ENCODE peak calls at places on chromosomes 5 and 9, in six cellular contexts. P is hypothalamus; E is naive B cell; I is RKO; Y is activated CD4-positive, alpha-beta memory T cell treated with anti-CD3 and anti-CD28 coated beads, Interleukin-2, amount 10 ng/mL, durations not matched to agents 7 days and 5 days; K is kidney tubule cell. H is an unnamed sample.

GRCh38 chr9:130022566-130023146 is 20.3 kb downstream of the FNBP1 start:
- DNase-seq in P (no peak), E (no peak), I (no peak), Y (no peak), K (no peak), H (no peak)

GRCh38 chr9:124008855-124009834 is 2.4 kb upstream of the LHX2 start:
- DNase-seq in P (no peak), E (no peak), I (no peak), Y (no peak), K (no peak), H (no peak)

GRCh38 chr9:96150324-96151023 is 151.5 kb downstream of the HSD17B3 start:
- DNase-seq in P (no peak), E (no peak), I (no peak), Y (peak; percentile 67), K (no peak), H (no peak)

GRCh38 chr5:54593809-54594208 is 76.2 kb downstream of the SNX18 start:
- DNase-seq in P (no peak), E (no peak), I (no peak), Y (no peak), K (no peak), H (no peak)

GRCh38 chr5:116487045-116487444 is 87.6 kb downstream of the SEMA6A start:
- DNase-seq in P (no peak), E (no peak), I (no peak), Y (no peak), K (no peak), H (no peak)

GRCh38 chr5:125326114-125326513 is 579.7 kb upstream of the ZNF608 start:
- DNase-seq in P (no peak), E (no peak), I (peak; percentile 16), Y (no peak), K (peak; percentile 72), H (no peak)

GRCh38 chr9:131833906-131834305 is 94.0 kb upstream of the RAPGEF1 start:
- DNase-seq in P (no peak), E (no peak), I (peak; percentile 61), Y (no peak), K (peak; percentile 71), H (no peak)

GRCh38 chr5:37841223-37841622 is 1.4 kb upstream of the GDNF start:
- DNase-seq in P (no peak), E (no peak), I (no peak), Y (no peak), K (no peak), H (no peak)

GRCh38 chr5:132987531-132988408 is 24.3 kb upstream of the AFF4 start:
- DNase-seq in P (no peak), E (no peak), I (no peak), Y (no peak), K (no peak), H (no peak)

GRCh38 chr5:168227973-168228615 is 63.4 kb upstream of the WWC1 start:
- DNase-seq in P (no peak), E (no peak), I (no peak), Y (peak; percentile 24), K (no peak), H (no peak)

GRCh38 chr9:108278341-108278740 is 577.4 kb downstream of the ACTL7B start:
- DNase-seq in P (no peak), E (no peak), I (no peak), Y (no peak), K (no peak), H (no peak)

GRCh38 chr5:177447066-177447610 is 524 bp downstream of the PRR7 start:
- DNase-seq in P (peak; percentile 67), E (peak; percentile 72), I (peak; percentile 78), Y (peak; percentile 73), K (peak; percentile 63), H (peak; percentile 70)

GRCh38 chr5:176341325-176342198 is 20.0 kb downstream of the KIAA1191 start:
- DNase-seq in P (no peak), E (no peak), I (no peak), Y (no peak), K (no peak), H (no peak)

GRCh38 chr5:122145906-122146305 is 16.6 kb downstream of the ZNF474 start:
- DNase-seq in P (no peak), E (no peak), I (no peak), Y (no peak), K (no peak), H (no peak)

GRCh38 chr9:90002299-90003045 is 397.7 kb downstream of the GADD45G start:
- DNase-seq in P (no peak), E (no peak), I (no peak), Y (no peak), K (no peak), H (no peak)

GRCh38 chr5:100900142-100900795 is 2.8 kb downstream of the ST8SIA4 start:
- DNase-seq in P (no peak), E (no peak), I (no peak), Y (no peak), K (peak; percentile 41), H (peak; percentile 3)

GRCh38 chr5:138873886-138874200 is 1.3 kb downstream of the LRRTM2 start:
- DNase-seq in P (no peak), E (no peak), I (no peak), Y (no peak), K (no peak), H (no peak)

GRCh38 chr5:135085133-135085935 is 51.3 kb upstream of the PITX1 start:
- DNase-seq in P (no peak), E (no peak), I (no peak), Y (no peak), K (peak; percentile 21), H (no peak)

GRCh38 chr9:6355728-6356127 is 27.6 kb downstream of the TPD52L3 start:
- DNase-seq in P (no peak), E (no peak), I (peak; percentile 25), Y (no peak), K (peak; percentile 55), H (no peak)

GRCh38 chr9:17810728-17811634 is 232.1 kb downstream of the SH3GL2 start:
- DNase-seq in P (peak; percentile 12), E (peak; percentile 5), I (peak; percentile 57), Y (peak; percentile 42), K (peak; percentile 54), H (no peak)

GRCh38 chr5:78830647-78831046 is 154.5 kb downstream of the ARSB start:
- DNase-seq in P (no peak), E (no peak), I (no peak), Y (no peak), K (no peak), H (no peak)

H was measured in occipital lobe.